ENCODE peak calls at places on chromosomes 11 and 22, in ten cellular contexts. One of them, this sample, is unnamed.
A peak's percentile ranks its signal among the peaks of the same experiment; 100 is the strongest.

GRCh38 chr11:33808228-33808828 is 34.0 kb upstream of the FBXO3 start:
- DNase-seq in HT1080: peak; percentile 64
- DNase-seq in activated CD4-positive, alpha-beta T cell treated with anti-CD3 and anti-CD28 coated beads, Interleukin-2, amount 50 U/mL, for 4 hours: peak; percentile 88
- DNase-seq in activated T-cell treated with anti-CD3 and anti-CD28 coated beads, Interleukin-2, amount 50 U/mL, for 24 hours: peak; percentile 92
- DNase-seq in CD8-positive, alpha-beta T cell: peak; percentile 83
- DNase-seq in AG10803: peak; percentile 72
- DNase-seq in endodermal cell: peak; percentile 98
- DNase-seq in non-pigmented ciliary epithelial cell: peak; percentile 45
- DNase-seq in GOT3: peak; percentile 31
- DNase-seq in DMS153: peak; percentile 10
- DNase-seq in this sample: peak; percentile 94

GRCh38 chr11:86743223-86744118 is 56.9 kb upstream of the PRSS23 start:
- DNase-seq in HT1080: peak; percentile 99
- DNase-seq in activated CD4-positive, alpha-beta T cell treated with anti-CD3 and anti-CD28 coated beads, Interleukin-2, amount 50 U/mL, for 4 hours: no peak
- DNase-seq in activated T-cell treated with anti-CD3 and anti-CD28 coated beads, Interleukin-2, amount 50 U/mL, for 24 hours: peak; percentile 55
- DNase-seq in CD8-positive, alpha-beta T cell: no peak
- DNase-seq in AG10803: peak; percentile 99
- DNase-seq in endodermal cell: no peak
- DNase-seq in non-pigmented ciliary epithelial cell: peak; percentile 97
- DNase-seq in GOT3: peak; percentile 28
- DNase-seq in DMS153: peak; percentile 60
- DNase-seq in this sample: no peak

GRCh38 chr11:70220136-70220535 is 17.0 kb downstream of the FADD start:
- DNase-seq in HT1080: no peak
- DNase-seq in activated CD4-positive, alpha-beta T cell treated with anti-CD3 and anti-CD28 coated beads, Interleukin-2, amount 50 U/mL, for 4 hours: no peak
- DNase-seq in activated T-cell treated with anti-CD3 and anti-CD28 coated beads, Interleukin-2, amount 50 U/mL, for 24 hours: no peak
- DNase-seq in CD8-positive, alpha-beta T cell: no peak
- DNase-seq in AG10803: no peak
- DNase-seq in endodermal cell: no peak
- DNase-seq in non-pigmented ciliary epithelial cell: no peak
- DNase-seq in GOT3: no peak
- DNase-seq in DMS153: no peak
- DNase-seq in this sample: no peak

GRCh38 chr11:14932447-14932846 is 39.7 kb downstream of the CALCA start:
- DNase-seq in HT1080: no peak
- DNase-seq in activated CD4-positive, alpha-beta T cell treated with anti-CD3 and anti-CD28 coated beads, Interleukin-2, amount 50 U/mL, for 4 hours: no peak
- DNase-seq in activated T-cell treated with anti-CD3 and anti-CD28 coated beads, Interleukin-2, amount 50 U/mL, for 24 hours: no peak
- DNase-seq in CD8-positive, alpha-beta T cell: no peak
- DNase-seq in AG10803: no peak
- DNase-seq in endodermal cell: no peak
- DNase-seq in non-pigmented ciliary epithelial cell: no peak
- DNase-seq in GOT3: no peak
- DNase-seq in DMS153: no peak
- DNase-seq in this sample: no peak

GRCh38 chr11:43582837-43583462 is 97.6 kb upstream of the HSD17B12 start:
- DNase-seq in HT1080: no peak
- DNase-seq in activated CD4-positive, alpha-beta T cell treated with anti-CD3 and anti-CD28 coated beads, Interleukin-2, amount 50 U/mL, for 4 hours: no peak
- DNase-seq in activated T-cell treated with anti-CD3 and anti-CD28 coated beads, Interleukin-2, amount 50 U/mL, for 24 hours: peak; percentile 38
- DNase-seq in CD8-positive, alpha-beta T cell: no peak
- DNase-seq in AG10803: no peak
- DNase-seq in endodermal cell: peak; percentile 77
- DNase-seq in non-pigmented ciliary epithelial cell: no peak
- DNase-seq in GOT3: no peak
- DNase-seq in DMS153: no peak
- DNase-seq in this sample: no peak

GRCh38 chr11:124068711-124069110 is 27.6 kb upstream of the OR10G7 start:
- DNase-seq in HT1080: no peak
- DNase-seq in activated CD4-positive, alpha-beta T cell treated with anti-CD3 and anti-CD28 coated beads, Interleukin-2, amount 50 U/mL, for 4 hours: no peak
- DNase-seq in activated T-cell treated with anti-CD3 and anti-CD28 coated beads, Interleukin-2, amount 50 U/mL, for 24 hours: no peak
- DNase-seq in CD8-positive, alpha-beta T cell: no peak
- DNase-seq in AG10803: no peak
- DNase-seq in endodermal cell: no peak
- DNase-seq in non-pigmented ciliary epithelial cell: no peak
- DNase-seq in GOT3: no peak
- DNase-seq in DMS153: no peak
- DNase-seq in this sample: no peak

GRCh38 chr11:13010737-13011342 is 1.7 kb downstream of the RASSF10 start:
- DNase-seq in HT1080: no peak
- DNase-seq in activated CD4-positive, alpha-beta T cell treated with anti-CD3 and anti-CD28 coated beads, Interleukin-2, amount 50 U/mL, for 4 hours: no peak
- DNase-seq in activated T-cell treated with anti-CD3 and anti-CD28 coated beads, Interleukin-2, amount 50 U/mL, for 24 hours: peak; percentile 30
- DNase-seq in CD8-positive, alpha-beta T cell: no peak
- DNase-seq in AG10803: no peak
- DNase-seq in endodermal cell: peak; percentile 76
- DNase-seq in non-pigmented ciliary epithelial cell: no peak
- DNase-seq in GOT3: no peak
- DNase-seq in DMS153: no peak
- DNase-seq in this sample: peak; percentile 41

GRCh38 chr11:41461057-41461681 is 1.7 kb upstream of the LRRC4C start:
- DNase-seq in HT1080: no peak
- DNase-seq in activated CD4-positive, alpha-beta T cell treated with anti-CD3 and anti-CD28 coated beads, Interleukin-2, amount 50 U/mL, for 4 hours: no peak
- DNase-seq in activated T-cell treated with anti-CD3 and anti-CD28 coated beads, Interleukin-2, amount 50 U/mL, for 24 hours: no peak
- DNase-seq in CD8-positive, alpha-beta T cell: no peak
- DNase-seq in AG10803: no peak
- DNase-seq in endodermal cell: no peak
- DNase-seq in non-pigmented ciliary epithelial cell: no peak
- DNase-seq in GOT3: no peak
- DNase-seq in DMS153: no peak
- DNase-seq in this sample: no peak

GRCh38 chr11:108967571-108967970 is 302.7 kb downstream of the DDX10 start:
- DNase-seq in HT1080: no peak
- DNase-seq in activated CD4-positive, alpha-beta T cell treated with anti-CD3 and anti-CD28 coated beads, Interleukin-2, amount 50 U/mL, for 4 hours: no peak
- DNase-seq in activated T-cell treated with anti-CD3 and anti-CD28 coated beads, Interleukin-2, amount 50 U/mL, for 24 hours: no peak
- DNase-seq in CD8-positive, alpha-beta T cell: no peak
- DNase-seq in AG10803: peak; percentile 90
- DNase-seq in endodermal cell: no peak
- DNase-seq in non-pigmented ciliary epithelial cell: no peak
- DNase-seq in GOT3: no peak
- DNase-seq in DMS153: no peak
- DNase-seq in this sample: peak; percentile 16

GRCh38 chr11:125359130-125359529 is 136.9 kb downstream of the FEZ1 start:
- DNase-seq in HT1080: no peak
- DNase-seq in activated CD4-positive, alpha-beta T cell treated with anti-CD3 and anti-CD28 coated beads, Interleukin-2, amount 50 U/mL, for 4 hours: no peak
- DNase-seq in activated T-cell treated with anti-CD3 and anti-CD28 coated beads, Interleukin-2, amount 50 U/mL, for 24 hours: no peak
- DNase-seq in CD8-positive, alpha-beta T cell: no peak
- DNase-seq in AG10803: no peak
- DNase-seq in endodermal cell: no peak
- DNase-seq in non-pigmented ciliary epithelial cell: no peak
- DNase-seq in GOT3: no peak
- DNase-seq in DMS153: no peak
- DNase-seq in this sample: no peak

GRCh38 chr22:24752091-24752623 is 22.4 kb downstream of the PIWIL3 start:
- DNase-seq in HT1080: no peak
- DNase-seq in activated CD4-positive, alpha-beta T cell treated with anti-CD3 and anti-CD28 coated beads, Interleukin-2, amount 50 U/mL, for 4 hours: no peak
- DNase-seq in activated T-cell treated with anti-CD3 and anti-CD28 coated beads, Interleukin-2, amount 50 U/mL, for 24 hours: no peak
- DNase-seq in CD8-positive, alpha-beta T cell: no peak
- DNase-seq in AG10803: no peak
- DNase-seq in endodermal cell: no peak
- DNase-seq in non-pigmented ciliary epithelial cell: no peak
- DNase-seq in GOT3: no peak
- DNase-seq in DMS153: no peak
- DNase-seq in this sample: no peak

GRCh38 chr11:2982214-2982613 is 9.9 kb downstream of the NAP1L4 start:
- DNase-seq in HT1080: no peak
- DNase-seq in activated CD4-positive, alpha-beta T cell treated with anti-CD3 and anti-CD28 coated beads, Interleukin-2, amount 50 U/mL, for 4 hours: no peak
- DNase-seq in activated T-cell treated with anti-CD3 and anti-CD28 coated beads, Interleukin-2, amount 50 U/mL, for 24 hours: no peak
- DNase-seq in CD8-positive, alpha-beta T cell: no peak
- DNase-seq in AG10803: no peak
- DNase-seq in endodermal cell: no peak
- DNase-seq in non-pigmented ciliary epithelial cell: no peak
- DNase-seq in GOT3: no peak
- DNase-seq in DMS153: no peak
- DNase-seq in this sample: no peak

GRCh38 chr22:30078320-30079311 is 1.6 kb upstream of the HORMAD2 start:
- DNase-seq in HT1080: no peak
- DNase-seq in activated CD4-positive, alpha-beta T cell treated with anti-CD3 and anti-CD28 coated beads, Interleukin-2, amount 50 U/mL, for 4 hours: no peak
- DNase-seq in activated T-cell treated with anti-CD3 and anti-CD28 coated beads, Interleukin-2, amount 50 U/mL, for 24 hours: no peak
- DNase-seq in CD8-positive, alpha-beta T cell: no peak
- DNase-seq in AG10803: no peak
- DNase-seq in endodermal cell: peak; percentile 49
- DNase-seq in non-pigmented ciliary epithelial cell: no peak
- DNase-seq in GOT3: no peak
- DNase-seq in DMS153: no peak
- DNase-seq in this sample: no peak

GRCh38 chr11:14411818-14412217 is 52.8 kb upstream of the RRAS2 start:
- DNase-seq in HT1080: peak; percentile 52
- DNase-seq in activated CD4-positive, alpha-beta T cell treated with anti-CD3 and anti-CD28 coated beads, Interleukin-2, amount 50 U/mL, for 4 hours: no peak
- DNase-seq in activated T-cell treated with anti-CD3 and anti-CD28 coated beads, Interleukin-2, amount 50 U/mL, for 24 hours: no peak
- DNase-seq in CD8-positive, alpha-beta T cell: no peak
- DNase-seq in AG10803: peak; percentile 92
- DNase-seq in endodermal cell: peak; percentile 45
- DNase-seq in non-pigmented ciliary epithelial cell: no peak
- DNase-seq in GOT3: no peak
- DNase-seq in DMS153: no peak
- DNase-seq in this sample: no peak